ENCODE peak calls at places on chromosomes 5 and 9, in nine cellular contexts. S is nephron progenitor cell, E is IMR-90, X is astrocyte of the spinal cord, V is foreskin fibroblast, F is RWPE1, H is pancreas, K is left ventricle myocardium inferior, Z is cardiac muscle cell. I is an unnamed sample.

GRCh38 chr5:119478781-119479180 is 26.5 kb downstream of the HSD17B4 start:
- DNase-seq in Z (no peak), V (peak; percentile 2), S (no peak), F (peak; percentile 26), E (peak; percentile 20), X (no peak), K (no peak), H (no peak), I (no peak)

GRCh38 chr5:14915291-14915976 is 43.9 kb upstream of the ANKH start:
- DNase-seq in Z (peak; percentile 22), H (no peak), S (no peak), E (peak; percentile 51), K (no peak), X (peak; percentile 81), F (no peak), V (no peak), I (no peak)

GRCh38 chr9:90914868-90915483 is 113.4 kb downstream of the SYK start:
- DNase-seq in F (peak; percentile 96), Z (peak; percentile 83), E (peak; percentile 76), H (peak; percentile 64), X (peak; percentile 69), S (peak; percentile 81), V (peak; percentile 87), K (peak; percentile 59), I (peak; percentile 46)

GRCh38 chr5:87347272-87347671 is 65.5 kb downstream of the CCNH start:
- DNase-seq in Z (no peak), F (no peak), E (peak; percentile 33), X (peak; percentile 19), H (no peak), K (no peak), V (no peak), S (no peak), I (no peak)

GRCh38 chr9:101388507-101388993 is 3.7 kb upstream of the BAAT start:
- DNase-seq in E (no peak), S (no peak), H (no peak), K (no peak), Z (no peak), V (no peak), F (no peak), X (no peak), I (no peak)

GRCh38 chr9:22855956-22856355 is 409.3 kb downstream of the DMRTA1 start:
- DNase-seq in V (no peak), K (no peak), E (no peak), X (no peak), H (no peak), F (no peak), Z (no peak), S (no peak), I (no peak)

GRCh38 chr5:88602584-88602983 is 280.4 kb downstream of the MEF2C start:
- DNase-seq in F (no peak), Z (no peak), E (no peak), H (no peak), S (peak; percentile 4), X (no peak), V (no peak), K (no peak), I (no peak)

GRCh38 chr9:72477862-72478564 is 43.4 kb upstream of the TMC1 start:
- DNase-seq in E (peak; percentile 76), Z (peak; percentile 10), X (peak; percentile 57), K (no peak), H (peak; percentile 66), V (peak; percentile 73), F (peak; percentile 92), S (no peak), I (peak; percentile 56)

GRCh38 chr5:149181702-149182101 is 40.4 kb downstream of the ABLIM3 start:
- DNase-seq in H (no peak), F (no peak), V (peak; percentile 62), Z (no peak), K (no peak), X (no peak), S (no peak), E (peak; percentile 67), I (no peak)

GRCh38 chr5:128341056-128341455 is 197.0 kb downstream of the FBN2 start:
- DNase-seq in V (peak; percentile 57), E (no peak), F (no peak), X (no peak), S (no peak), Z (no peak), K (no peak), H (no peak), I (no peak)

GRCh38 chr5:66312291-66312690 is 168.2 kb downstream of the SREK1 start:
- DNase-seq in S (no peak), Z (no peak), X (no peak), V (no peak), H (no peak), E (no peak), F (no peak), K (no peak), I (no peak)
- TF ChIP-seq CTCF in S (no peak), Z (no peak), X (no peak), V (no peak), H (no peak), E (no peak), F (no peak), K (no peak), I (no peak)

GRCh38 chr9:128921881-128922763 is 1.3 kb downstream of the PHYHD1 start:
- DNase-seq in Z (peak; percentile 83), K (peak; percentile 58), S (peak; percentile 69), V (peak; percentile 87), E (peak; percentile 50), F (no peak), H (peak; percentile 62), X (peak; percentile 34), I (no peak)
- TF ChIP-seq CTCF in Z (peak; percentile 8), K (peak; percentile 38), S (no peak), V (no peak), E (no peak), F (no peak), H (no peak), X (peak; percentile 5), I (no peak)

GRCh38 chr5:50328193-50328729 is 112.8 kb downstream of the EMB start:
- DNase-seq in H (no peak), E (no peak), K (no peak), S (no peak), V (no peak), F (no peak), X (no peak), Z (no peak), I (no peak)

GRCh38 chr5:50320131-50320749 is 120.8 kb downstream of the EMB start:
- DNase-seq in X (no peak), S (no peak), F (peak; percentile 13), Z (no peak), V (peak; percentile 1), K (no peak), H (no peak), E (no peak), I (no peak)

GRCh38 chr5:50325237-50325832 is 115.8 kb downstream of the EMB start:
- DNase-seq in H (no peak), K (no peak), F (no peak), V (peak; percentile 44), Z (peak; percentile 2), E (peak; percentile 28), S (peak; percentile 2), X (peak; percentile 26), I (no peak)
- TF ChIP-seq CTCF in H (peak; percentile 61), K (peak; percentile 74), F (peak; percentile 83), V (peak; percentile 56), Z (peak; percentile 53), E (peak; percentile 63), S (peak; percentile 69), X (peak; percentile 61), I (no peak)

GRCh38 chr5:171629221-171630005 is 156.2 kb upstream of the SMIM23 start:
- DNase-seq in F (no peak), V (no peak), Z (no peak), X (no peak), K (no peak), H (no peak), E (peak; percentile 7), S (no peak), I (no peak)
- TF ChIP-seq CTCF in F (no peak), V (no peak), Z (no peak), X (peak; percentile 17), K (no peak), H (no peak), E (no peak), S (no peak), I (no peak)

GRCh38 chr5:76403713-76403962 is 553 bp downstream of the IQGAP2 start:
- DNase-seq in Z (no peak), S (no peak), H (no peak), K (no peak), F (peak; percentile 19), X (peak; percentile 23), E (no peak), V (no peak), I (no peak)
- TF ChIP-seq CTCF in Z (no peak), S (peak; percentile 29), H (peak; percentile 27), K (no peak), F (no peak), X (no peak), E (no peak), V (no peak), I (no peak)

I was measured in keratinocyte.